ENCODE peak calls at places on chromosomes 3 and 15, in six cellular contexts. D is H1, T is endothelial cell of umbilical vein, L is upper lobe of right lung, H is fibroblast of the aortic adventitia, P is tibial nerve. X is an unnamed sample.

GRCh38 chr15:38894260-38894948 is 329.8 kb upstream of the RASGRP1 start:
- DNase-seq in T (peak), P (no peak), L (no peak), D (no peak), H (peak), X (peak)

GRCh38 chr3:142817897-142818296 is 71.0 kb downstream of the PCOLCE2 start:
- DNase-seq in P (no peak), D (no peak), L (no peak), T (no peak), H (no peak), X (no peak)

GRCh38 chr3:48563382-48563918 is at the start of gene UCN2:
- DNase-seq in P (no peak), T (no peak), L (no peak), H (peak), D (no peak), X (peak)

GRCh38 chr3:127899769-127900168 is 15.3 kb upstream of the KBTBD12 start:
- DNase-seq in T (no peak), D (no peak), H (no peak), P (no peak), L (no peak), X (no peak)

GRCh38 chr3:33664195-33664594 is 53.9 kb downstream of the CLASP2 start:
- DNase-seq in T (peak), L (no peak), P (no peak), H (peak), D (no peak), X (peak)

GRCh38 chr3:31043184-31043819 is 148.8 kb upstream of the GADL1 start:
- DNase-seq in D (no peak), P (peak), L (no peak), H (peak), T (no peak), X (peak)

GRCh38 chr15:55289573-55290360 is at the start of gene RAB27A:
- DNase-seq in T (peak), D (peak), L (peak), P (peak), H (peak), X (peak)

GRCh38 chr3:114624047-114624445 is 330.2 kb downstream of the TIGIT start:
- DNase-seq in P (peak), T (peak), L (no peak), H (peak), D (no peak), X (peak)

GRCh38 chr3:8767667-8768363 is 1.6 kb downstream of the OXTR start:
- DNase-seq in L (no peak), H (no peak), D (peak), T (peak), P (no peak), X (no peak)

GRCh38 chr3:163328680-163329079 is 1749.6 kb downstream of the SI start:
- DNase-seq in T (no peak), P (no peak), H (no peak), L (no peak), D (peak), X (no peak)

GRCh38 chr3:41482134-41482533 is 282.8 kb downstream of the CTNNB1 start:
- DNase-seq in P (no peak), D (no peak), H (no peak), L (no peak), T (no peak), X (no peak)

GRCh38 chr3:42013652-42014442 is 51.9 kb upstream of the ULK4 start:
- DNase-seq in P (no peak), L (peak), T (no peak), H (no peak), D (peak), X (no peak)

GRCh38 chr3:129820587-129820986 is 72.9 kb downstream of the TMCC1 start:
- DNase-seq in D (no peak), P (no peak), L (no peak), T (peak), H (peak), X (peak)

GRCh38 chr3:12719984-12720656 is 38.9 kb downstream of the TMEM40 start:
- DNase-seq in P (peak), D (peak), H (peak), L (peak), T (peak), X (peak)

GRCh38 chr3:158434412-158435038 is 136.5 kb upstream of the MLF1 start:
- DNase-seq in P (peak), D (peak), L (no peak), T (peak), H (peak), X (peak)

GRCh38 chr3:115660646-115661442 is 37.5 kb downstream of the GAP43 start:
- DNase-seq in D (no peak), L (no peak), P (no peak), H (peak), T (no peak), X (no peak)

GRCh38 chr3:42031808-42032475 is 59.2 kb upstream of the TRAK1 start:
- DNase-seq in T (peak), H (peak), L (no peak), D (no peak), P (no peak), X (peak)

GRCh38 chr3:134650431-134651346 is at the start of gene KY:
- DNase-seq in T (no peak), H (peak), P (no peak), D (peak), L (peak), X (peak)

GRCh38 chr3:120420360-120420759 is 30.4 kb downstream of the FSTL1 start:
- DNase-seq in T (no peak), D (no peak), L (no peak), H (peak), P (no peak), X (no peak)

GRCh38 chr3:32304510-32304909 is 66.0 kb downstream of the CMTM8 start:
- DNase-seq in L (no peak), T (no peak), H (no peak), D (no peak), P (no peak), X (peak)

GRCh38 chr3:185717121-185717520 is 107.7 kb downstream of the IGF2BP2 start:
- DNase-seq in H (peak), L (no peak), T (peak), P (no peak), D (no peak), X (peak)

GRCh38 chr3:25582242-25582641 is 82.5 kb downstream of the TOP2B start:
- DNase-seq in L (no peak), D (no peak), P (no peak), H (peak), T (peak), X (peak)

GRCh38 chr3:71551286-71551919 is 32.1 kb downstream of the FOXP1 start:
- DNase-seq in P (no peak), T (peak), D (no peak), L (no peak), H (peak), X (peak)

GRCh38 chr3:50269460-50269859 is 513 bp downstream of the SEMA3B start:
- DNase-seq in P (no peak), D (no peak), H (no peak), L (no peak), T (no peak), X (no peak)

GRCh38 chr3:50268703-50269451 is at the start of gene SEMA3B:
- DNase-seq in L (peak), P (no peak), H (peak), D (no peak), T (no peak), X (peak)

GRCh38 chr3:50267280-50267913 is 1.6 kb upstream of the SEMA3B start:
- DNase-seq in D (peak), L (peak), P (peak), H (no peak), T (no peak), X (no peak)

GRCh38 chr3:50266808-50267207 is 2.1 kb upstream of the SEMA3B start:
- DNase-seq in T (no peak), H (no peak), P (no peak), D (no peak), L (no peak), X (no peak)

DNA sequence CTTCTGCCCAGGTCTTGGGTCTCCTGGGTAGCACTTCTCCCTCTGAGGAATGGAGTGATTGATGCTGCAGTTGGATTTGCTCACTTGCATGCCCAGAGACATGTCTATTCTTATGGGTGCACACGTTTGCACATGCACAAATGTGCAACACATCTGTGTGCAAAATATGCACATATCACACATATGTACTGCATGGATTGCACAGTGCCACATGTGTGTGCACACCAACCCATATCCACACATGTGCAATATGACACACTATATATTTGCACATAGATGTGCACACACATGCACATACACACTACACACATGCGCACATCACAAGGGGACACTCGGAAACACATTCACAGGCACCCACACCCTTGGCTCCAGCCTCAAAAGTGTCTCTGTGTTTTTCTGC is 671 bp upstream of the SEMA3B start:
- DNase-seq in H (no peak), T (no peak), L (no peak), P (no peak), D (no peak), X (no peak)
- H3K4me3 ChIP-seq in H (peak), T (no peak), L (peak), P (peak), D (no peak), X (no peak)

GRCh38 chr3:160245261-160245800 is 20.1 kb downstream of the C3orf80 start:
- DNase-seq in T (no peak), L (no peak), H (peak), D (no peak), P (no peak), X (no peak)
- H3K4me3 ChIP-seq in T (no peak), L (no peak), H (no peak), D (no peak), P (no peak), X (no peak)

DNA sequence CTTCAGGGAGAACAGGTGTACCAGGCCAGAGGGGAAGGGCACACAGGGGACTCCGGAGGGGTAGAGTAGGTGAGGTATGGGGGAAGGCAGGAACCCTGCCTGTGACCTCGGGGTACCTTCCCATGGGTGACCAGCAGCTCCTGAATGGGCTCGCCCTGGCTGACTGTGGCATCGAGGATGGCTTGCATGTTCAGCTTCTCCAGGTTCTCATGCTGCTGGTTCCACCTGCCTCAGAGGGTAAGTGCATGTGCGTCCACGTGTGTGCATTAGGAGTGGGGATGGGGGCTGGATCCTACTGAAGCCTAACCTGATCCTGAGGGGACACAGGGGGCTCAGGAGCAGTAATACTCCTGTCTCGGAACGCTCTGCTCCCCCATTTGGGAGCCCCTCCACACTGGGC is 524 bp downstream of the ZMYND10 start:
- DNase-seq in L (no peak), P (no peak), T (no peak), H (no peak), D (no peak), X (no peak)
- H3K4me3 ChIP-seq in L (peak), P (peak), T (no peak), H (peak), D (peak), X (peak)

DNA sequence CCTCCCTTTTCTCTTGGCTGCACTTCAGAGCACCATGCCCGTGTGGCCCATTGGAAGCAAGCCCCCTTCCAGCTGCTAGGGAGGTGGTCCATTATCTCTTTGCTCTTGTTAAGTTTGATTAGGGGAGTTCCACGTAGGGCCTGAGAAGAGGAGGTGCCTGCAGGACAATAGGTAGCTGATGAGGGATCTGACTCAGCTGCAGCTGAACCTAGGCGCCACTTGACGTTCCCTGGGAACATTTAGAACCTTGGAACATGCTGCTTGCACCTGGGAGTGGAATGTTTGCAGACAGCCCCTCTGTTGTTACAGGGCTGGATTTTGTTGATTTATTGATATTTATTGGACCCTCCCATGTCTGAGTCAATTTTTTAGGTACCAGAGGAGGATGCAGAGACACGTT is 4.7 kb downstream of the SMAD3 start:
- DNase-seq in P (no peak), L (no peak), H (no peak), T (no peak), D (no peak), X (peak)
- H3K4me3 ChIP-seq in P (no peak), L (no peak), H (peak), T (no peak), D (no peak), X (no peak)

DNA sequence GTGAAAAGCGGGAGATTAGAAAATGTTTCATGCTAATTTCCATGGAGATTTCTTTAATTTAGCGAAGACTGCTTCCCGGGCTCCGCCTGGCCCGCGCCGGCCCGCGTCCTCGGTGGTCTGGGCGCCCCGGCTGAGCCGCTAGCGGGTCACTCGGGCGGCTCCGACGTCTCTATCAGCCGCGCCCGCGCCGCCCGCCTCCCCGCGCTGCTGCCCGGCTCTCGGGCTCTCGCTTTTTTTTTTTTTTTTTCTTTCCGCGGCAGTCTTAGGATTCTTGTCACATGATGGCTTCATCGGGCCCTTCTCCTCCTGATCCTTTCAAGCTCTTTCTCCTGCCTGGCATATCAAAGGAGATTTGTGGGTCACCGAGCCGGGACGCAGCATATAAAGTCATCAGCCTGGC is 617.3 kb downstream of the NR2F2 start:
- DNase-seq in T (peak), H (no peak), D (peak), L (no peak), P (no peak), X (peak)
- H3K4me3 ChIP-seq in T (peak), H (no peak), D (peak), L (no peak), P (peak), X (peak)

GRCh38 chr3:35737934-35738706 is 98.8 kb downstream of the ARPP21 start:
- DNase-seq in D (no peak), P (no peak), T (no peak), H (no peak), L (no peak), X (no peak)

GRCh38 chr3:35737080-35737479 is 97.8 kb downstream of the ARPP21 start:
- DNase-seq in T (no peak), P (no peak), D (no peak), H (no peak), L (no peak), X (no peak)

GRCh38 chr3:35739181-35739809 is 100.0 kb downstream of the ARPP21 start:
- DNase-seq in T (no peak), L (no peak), H (no peak), D (no peak), P (no peak), X (peak)

GRCh38 chr3:35737527-35737926 is 98.2 kb downstream of the ARPP21 start:
- DNase-seq in P (no peak), L (no peak), H (no peak), D (no peak), T (no peak), X (no peak)

GRCh38 chr3:35739964-35740527 is 100.7 kb downstream of the ARPP21 start:
- DNase-seq in H (no peak), L (no peak), T (no peak), D (no peak), P (no peak), X (no peak)
- H3K4me3 ChIP-seq in H (no peak), L (no peak), T (no peak), D (no peak), P (no peak), X (no peak)

GRCh38 chr3:74613566-74613965 is 893 bp downstream of the CNTN3 start:
- DNase-seq in P (no peak), H (no peak), T (no peak), D (no peak), L (no peak), X (no peak)
- H3K4me3 ChIP-seq in P (peak), H (peak), T (no peak), D (peak), L (peak), X (peak)

GRCh38 chr3:16059081-16059537 is 115.4 kb upstream of the GALNT15 start:
- DNase-seq in H (peak), L (no peak), T (no peak), P (no peak), D (no peak), X (peak)
- H3K4me3 ChIP-seq in H (no peak), L (no peak), T (no peak), P (no peak), D (no peak), X (no peak)

GRCh38 chr15:98734472-98735284 is 86.3 kb downstream of the IGF1R start:
- DNase-seq in T (no peak), H (peak), P (no peak), D (no peak), L (no peak), X (peak)
- H3K4me3 ChIP-seq in T (no peak), H (no peak), P (no peak), D (no peak), L (no peak), X (no peak)

GRCh38 chr3:140570602-140571001 is 107.3 kb upstream of the TRIM42 start:
- DNase-seq in L (no peak), D (no peak), H (no peak), P (no peak), T (no peak), X (no peak)
- H3K4me3 ChIP-seq in L (no peak), D (no peak), H (no peak), P (no peak), T (no peak), X (no peak)